ENCODE peak calls at places on chromosomes 4 and X, in nine cellular contexts. K is stomach, Y is upper lobe of left lung, P is prostate gland, C is HepG2, B is transverse colon, X is K562, R is GM12878, J is GM23338. D is an unnamed sample.

GRCh38 chr4:123092603-123093002 is 170.2 kb upstream of the NUDT6 start:
- DNase-seq in K (no peak), Y (no peak), P (no peak), C (no peak), B (no peak), X (no peak), R (no peak), J (peak), D (no peak)

GRCh38 chrX:136767104-136767941 is 13.4 kb downstream of the ARHGEF6 start:
- DNase-seq in K (peak), Y (peak), P (peak), C (peak), B (peak), X (peak), R (no peak), J (peak), D (no peak)

GRCh38 chr4:173526724-173527102 is 3.3 kb downstream of the HAND2 start:
- DNase-seq in K (no peak), Y (no peak), P (no peak), C (no peak), B (no peak), X (no peak), R (no peak), J (peak), D (no peak)

GRCh38 chrX:111284615-111285294 is 14.5 kb upstream of the CAPN6 start:
- DNase-seq in K (peak), Y (no peak), P (no peak), C (peak), B (no peak), X (no peak), R (no peak), J (no peak), D (no peak)

GRCh38 chrX:77977518-77977917 is 8.1 kb upstream of the PGAM4 start:
- DNase-seq in K (no peak), Y (no peak), P (no peak), C (no peak), B (no peak), X (no peak), R (no peak), J (no peak), D (no peak)

GRCh38 chr4:136725286-136726081 is 806.8 kb downstream of the PCDH18 start:
- DNase-seq in K (no peak), Y (no peak), P (no peak), C (no peak), B (no peak), X (no peak), R (no peak), J (no peak), D (no peak)

GRCh38 chr4:1793940-1794808 is 1.1 kb downstream of the FGFR3 start:
- DNase-seq in K (no peak), Y (no peak), P (no peak), C (no peak), B (no peak), X (no peak), R (no peak), J (peak), D (no peak)

GRCh38 chr4:14716622-14717021 is 285.7 kb upstream of the CPEB2 start:
- DNase-seq in K (no peak), Y (no peak), P (no peak), C (no peak), B (no peak), X (no peak), R (no peak), J (no peak), D (no peak)

GRCh38 chr4:177434667-177435066 is 7.6 kb downstream of the AGA start:
- DNase-seq in K (no peak), Y (no peak), P (no peak), C (no peak), B (no peak), X (no peak), R (no peak), J (no peak), D (no peak)

GRCh38 chr4:155931634-155932033 is 22.0 kb downstream of the CTSO start:
- DNase-seq in K (no peak), Y (no peak), P (no peak), C (no peak), B (no peak), X (no peak), R (no peak), J (no peak), D (no peak)

DNA sequence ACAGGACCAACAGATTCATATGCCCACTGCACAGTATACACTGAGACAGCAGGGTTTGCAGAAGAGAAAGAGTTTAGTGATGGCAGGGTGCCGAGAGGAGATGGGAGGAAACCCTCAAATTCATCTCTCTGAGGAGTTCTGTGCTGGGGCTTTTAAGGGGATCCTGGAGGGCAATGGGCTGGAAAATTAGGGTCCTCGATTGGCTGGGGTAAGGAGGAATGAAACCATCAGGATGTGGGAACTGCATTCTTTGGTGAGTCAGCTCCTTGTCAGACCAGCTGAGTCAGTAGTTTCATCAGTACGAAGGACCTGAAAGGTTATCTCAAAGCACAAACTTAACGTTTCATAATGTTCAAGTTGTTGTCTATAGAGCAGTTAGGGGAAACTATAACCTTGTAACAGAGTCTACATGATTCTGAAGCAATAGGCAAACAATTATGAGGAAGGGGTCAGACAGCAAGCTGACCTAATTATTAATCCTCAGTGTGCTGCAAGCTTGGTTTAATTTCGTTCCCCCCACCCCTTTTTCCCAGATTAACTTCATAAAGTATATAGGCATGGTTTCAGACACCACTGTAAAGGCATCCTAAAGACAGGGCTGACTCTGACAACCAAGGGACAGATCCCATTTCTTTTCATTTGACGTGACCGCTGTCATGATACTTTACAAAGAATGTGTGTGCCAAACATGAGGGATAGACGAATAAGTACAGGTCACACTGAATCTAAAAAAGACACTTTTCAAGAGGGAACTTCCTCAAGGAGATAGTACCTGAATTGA is 1.5 kb upstream of the MSMO1 start:
- DNase-seq in K (no peak), Y (peak), P (no peak), C (peak), B (no peak), X (peak), R (no peak), J (peak), D (no peak)
- H3K27ac ChIP-seq in K (peak), Y (peak), P (peak), C (peak), B (no peak), X (peak), R (no peak), J (peak), D (peak)

GRCh38 chr4:185839204-185839712 is 27.3 kb upstream of the SORBS2 start:
- DNase-seq in K (no peak), Y (no peak), P (no peak), C (no peak), B (peak), X (no peak), R (no peak), J (peak), D (no peak)
- TF ChIP-seq POLR2AphosphoS5 in K (no peak), Y (no peak), P (peak), C (no peak), B (peak), X (no peak), R (no peak), J (peak), D (no peak)

GRCh38 chrX:120305531-120306145 is 5.6 kb downstream of the TMEM255A start:
- DNase-seq in K (no peak), Y (no peak), P (no peak), C (no peak), B (no peak), X (peak), R (no peak), J (peak), D (no peak)
- H3K27ac ChIP-seq in K (no peak), Y (no peak), P (no peak), C (no peak), B (no peak), X (no peak), R (no peak), J (no peak), D (no peak)

DNA sequence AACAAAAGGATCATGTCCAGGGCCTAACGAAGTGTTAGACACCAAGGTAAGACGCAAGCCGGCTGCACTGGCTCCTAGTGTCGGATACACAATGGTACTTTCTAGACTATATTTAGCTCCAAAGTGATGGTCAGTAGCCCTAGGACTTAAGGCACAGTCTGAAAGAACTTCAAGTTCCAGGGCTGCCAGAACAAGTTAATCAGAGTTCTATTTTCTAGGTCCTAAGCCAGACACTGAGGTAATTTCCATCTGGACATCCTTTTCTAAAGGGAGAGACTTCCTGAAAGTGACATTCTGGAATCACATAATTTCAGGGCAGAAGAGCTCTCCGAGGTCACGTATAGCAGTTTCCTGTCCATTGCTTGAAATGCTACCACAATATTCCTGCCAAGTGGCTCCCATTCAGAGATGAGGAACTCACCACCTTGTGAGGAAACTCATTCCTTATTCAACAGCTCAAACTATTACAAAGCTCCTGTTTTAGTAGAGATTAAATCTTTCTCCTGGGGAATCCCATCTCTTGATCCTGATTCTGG is 118.0 kb downstream of the COL25A1 start:
- DNase-seq in K (no peak), Y (no peak), P (no peak), C (no peak), B (no peak), X (no peak), R (no peak), J (no peak), D (no peak)
- TF ChIP-seq POLR2AphosphoS5 in K (no peak), Y (no peak), P (no peak), C (no peak), B (no peak), X (no peak), R (no peak), J (no peak), D (no peak)